ENCODE peak calls at places on chromosomes 13 and 19, in six cellular contexts. A is ovary; X is endothelial cell of umbilical vein; J is CD8-positive, alpha-beta memory T cell; G is ascending aorta; V is CD4-positive, CD25-positive, alpha-beta regulatory T cell. C is an unnamed sample.

GRCh38 chr13:92657565-92657964 is 569.0 kb upstream of the GPC6 start:
- DNase-seq in A (no peak), J (no peak), X (no peak), V (no peak), G (no peak), C (peak; percentile 2)

GRCh38 chr19:29277107-29277506 is 64.2 kb upstream of the UQCRFS1 start:
- DNase-seq in G (no peak), V (peak; percentile 31), J (peak; percentile 50), A (no peak), X (no peak), C (no peak)

GRCh38 chr19:41203371-41203770 is 10.4 kb downstream of the CYP2S1 start:
- DNase-seq in G (no peak), A (no peak), J (no peak), X (no peak), V (no peak), C (no peak)

GRCh38 chr19:10701955-10702307 is 692 bp downstream of the QTRT1 start:
- DNase-seq in V (no peak), X (peak; percentile 13), J (no peak), G (no peak), A (no peak), C (no peak)

GRCh38 chr19:32489971-32490370 is 84.4 kb downstream of the DPY19L3 start:
- DNase-seq in X (no peak), G (no peak), A (no peak), J (no peak), V (no peak), C (no peak)

GRCh38 chr19:16368385-16369305 is 44.0 kb downstream of the KLF2 start:
- DNase-seq in J (peak; percentile 64), V (peak; percentile 77), G (no peak), A (no peak), X (no peak), C (no peak)

GRCh38 chr13:45393941-45394570 is 24.1 kb downstream of the SLC25A30 start:
- DNase-seq in J (no peak), G (peak; percentile 65), X (peak; percentile 55), V (no peak), A (no peak), C (peak; percentile 51)

GRCh38 chr19:43551399-43552197 is 18.6 kb downstream of the ZNF575 start:
- DNase-seq in J (no peak), V (no peak), A (no peak), X (no peak), G (no peak), C (no peak)

GRCh38 chr13:53112522-53112921 is 83.9 kb downstream of the OLFM4 start:
- DNase-seq in G (no peak), A (no peak), V (no peak), J (no peak), X (no peak), C (no peak)

GRCh38 chr13:109145631-109146030 is 516.2 kb downstream of the MYO16 start:
- DNase-seq in V (no peak), J (no peak), A (peak; percentile 35), X (peak; percentile 71), G (no peak), C (peak; percentile 64)

GRCh38 chr19:46469541-46470185 is 1.7 kb downstream of the PNMA8A start:
- DNase-seq in A (no peak), X (no peak), V (no peak), J (no peak), G (no peak), C (no peak)
- H3K4me1 ChIP-seq in A (peaks cover 8% of the 10 kb centered on the region), X (no peaks in the 10 kb centered on the region), V (no peaks in the 10 kb centered on the region), J (no peaks in the 10 kb centered on the region), G (peaks cover 37% of the 10 kb centered on the region), C (peaks cover 9% of the 10 kb centered on the region)

DNA sequence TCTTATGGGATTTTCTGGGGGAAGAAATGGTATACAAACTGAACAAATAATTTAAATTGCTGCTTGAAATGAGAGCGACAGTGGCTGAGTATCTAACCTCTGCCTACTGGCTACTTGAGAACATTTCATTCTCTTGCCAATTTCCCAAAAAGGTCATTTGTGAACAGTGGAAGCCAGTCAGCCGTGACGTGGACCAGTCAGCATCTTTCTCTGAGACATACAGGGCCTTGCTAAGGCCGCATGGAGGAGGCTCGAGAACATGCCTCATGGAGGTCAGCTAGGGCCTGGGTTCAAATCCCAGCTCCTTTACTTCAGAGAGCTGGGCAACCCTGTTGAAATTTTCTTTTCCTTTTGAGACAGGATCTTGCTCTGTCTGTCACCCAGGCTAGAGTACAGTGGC is 20.3 kb downstream of the ZC3H4 start:
- DNase-seq in J (no peak), G (no peak), A (no peak), V (no peak), X (no peak), C (no peak)
- H3K4me1 ChIP-seq in J (peaks cover 28% of the 10 kb centered on the region), G (peaks cover 17% of the 10 kb centered on the region), A (peaks cover 15% of the 10 kb centered on the region), V (peaks cover 35% of the 10 kb centered on the region), X (no peaks in the 10 kb centered on the region), C (peaks cover 6% of the 10 kb centered on the region)

DNA sequence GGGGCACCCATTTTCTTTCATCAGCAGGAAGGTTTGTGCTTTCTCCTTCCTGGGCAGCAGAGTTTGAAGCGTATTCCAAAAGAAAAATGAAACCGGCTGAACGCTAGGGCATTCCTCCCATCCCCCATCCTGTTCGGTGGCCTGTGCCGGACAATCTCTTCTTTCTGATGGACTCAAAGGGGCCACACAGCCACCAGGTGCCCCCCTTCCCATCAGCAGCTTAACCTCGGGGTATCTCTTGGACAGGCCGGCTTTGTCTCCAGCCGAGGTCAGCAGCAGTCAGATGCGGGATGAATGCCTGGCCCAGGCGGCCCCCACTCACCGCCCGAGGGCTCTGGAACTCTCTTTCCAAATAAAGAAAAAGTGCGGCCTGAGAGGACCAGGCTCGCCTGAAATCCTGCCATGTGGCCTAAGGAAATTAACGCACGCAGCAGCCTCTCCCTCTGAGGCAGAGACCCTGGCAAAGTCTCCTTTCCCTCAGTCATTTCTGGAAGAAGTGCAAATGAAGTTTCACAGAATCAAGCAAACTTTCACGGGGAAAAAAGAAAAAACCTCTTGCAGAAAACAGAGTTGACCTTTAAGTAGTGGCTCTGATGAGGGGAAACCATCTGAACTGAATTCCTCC is 67.8 kb downstream of the RASA3 start:
- DNase-seq in J (no peak), A (peak; percentile 56), X (peak; percentile 41), V (no peak), G (no peak), C (peak; percentile 62)
- H3K4me1 ChIP-seq in J (peaks cover 59% of the 10 kb centered on the region), A (peaks cover 22% of the 10 kb centered on the region), X (peaks cover 51% of the 10 kb centered on the region), V (peaks cover 67% of the 10 kb centered on the region), G (peaks cover 64% of the 10 kb centered on the region), C (peaks cover 59% of the 10 kb centered on the region)

GRCh38 chr13:114101325-114101821 is 31.1 kb downstream of the RASA3 start:
- DNase-seq in A (peak; percentile 32), X (no peak), G (peak; percentile 71), V (no peak), J (no peak), C (peak; percentile 15)
- H3K4me1 ChIP-seq in A (no peaks in the 10 kb centered on the region), X (no peaks in the 10 kb centered on the region), G (peaks cover 24% of the 10 kb centered on the region), V (peaks cover 79% of the 10 kb centered on the region), J (peaks cover 80% of the 10 kb centered on the region), C (peaks cover 28% of the 10 kb centered on the region)